ENCODE peak calls at places on chromosomes 5 and 9, in six cellular contexts. One of them, this sample, is unnamed.
A peak's percentile ranks its signal among the peaks of the same experiment; 100 is the strongest.

GRCh38 chr9:126534431-126535186 is 79.1 kb upstream of the LMX1B start:
- DNase-seq in MM.1S: no peak
- DNase-seq in OCI-LY7: no peak
- DNase-seq in GM23248: no peak
- DNase-seq in PC-3: no peak
- DNase-seq in HCT116: no peak
- DNase-seq in this sample: no peak

GRCh38 chr5:177317959-177318377 is 6.3 kb upstream of the MXD3 start:
- DNase-seq in MM.1S: peak; percentile 77
- DNase-seq in OCI-LY7: peak; percentile 82
- DNase-seq in GM23248: peak; percentile 82
- DNase-seq in PC-3: peak; percentile 95
- DNase-seq in HCT116: peak; percentile 63
- DNase-seq in this sample: peak; percentile 86

GRCh38 chr5:31172881-31173280 is 20.6 kb upstream of the CDH6 start:
- DNase-seq in MM.1S: no peak
- DNase-seq in OCI-LY7: no peak
- DNase-seq in GM23248: peak; percentile 7
- DNase-seq in PC-3: no peak
- DNase-seq in HCT116: no peak
- DNase-seq in this sample: no peak

GRCh38 chr5:53322257-53322656 is 158.2 kb upstream of the FST start:
- DNase-seq in MM.1S: no peak
- DNase-seq in OCI-LY7: no peak
- DNase-seq in GM23248: no peak
- DNase-seq in PC-3: no peak
- DNase-seq in HCT116: no peak
- DNase-seq in this sample: no peak

GRCh38 chr5:73698011-73698410 is 72.0 kb downstream of the ARHGEF28 start:
- DNase-seq in MM.1S: no peak
- DNase-seq in OCI-LY7: no peak
- DNase-seq in GM23248: no peak
- DNase-seq in PC-3: no peak
- DNase-seq in HCT116: no peak
- DNase-seq in this sample: no peak

GRCh38 chr5:62475072-62475471 is 62.5 kb downstream of the IPO11 start:
- DNase-seq in MM.1S: no peak
- DNase-seq in OCI-LY7: no peak
- DNase-seq in GM23248: peak; percentile 91
- DNase-seq in PC-3: peak; percentile 79
- DNase-seq in HCT116: peak; percentile 29
- DNase-seq in this sample: no peak

GRCh38 chr5:473344-474192 is 30.6 kb downstream of the EXOC3 start:
- DNase-seq in MM.1S: no peak
- DNase-seq in OCI-LY7: no peak
- DNase-seq in GM23248: peak; percentile 67
- DNase-seq in PC-3: peak; percentile 40
- DNase-seq in HCT116: no peak
- DNase-seq in this sample: peak; percentile 69

GRCh38 chr9:86945868-86946711 is 1.2 kb downstream of the GAS1 start:
- DNase-seq in MM.1S: peak; percentile 76
- DNase-seq in OCI-LY7: peak; percentile 6
- DNase-seq in GM23248: peak; percentile 93
- DNase-seq in PC-3: peak; percentile 30
- DNase-seq in HCT116: no peak
- DNase-seq in this sample: peak; percentile 82

GRCh38 chr5:154038241-154038603 is 488 bp downstream of the FAM114A2 start:
- DNase-seq in MM.1S: peak; percentile 57
- DNase-seq in OCI-LY7: peak; percentile 76
- DNase-seq in GM23248: peak; percentile 56
- DNase-seq in PC-3: peak; percentile 24
- DNase-seq in HCT116: peak; percentile 3
- DNase-seq in this sample: peak; percentile 43

GRCh38 chr5:127070243-127070642 is 3.1 kb downstream of the C5orf63 start:
- DNase-seq in MM.1S: no peak
- DNase-seq in OCI-LY7: no peak
- DNase-seq in GM23248: no peak
- DNase-seq in PC-3: no peak
- DNase-seq in HCT116: no peak
- DNase-seq in this sample: no peak

GRCh38 chr9:86503926-86504325 is 149.7 kb upstream of the TUT7 start:
- DNase-seq in MM.1S: no peak
- DNase-seq in OCI-LY7: no peak
- DNase-seq in GM23248: no peak
- DNase-seq in PC-3: no peak
- DNase-seq in HCT116: no peak
- DNase-seq in this sample: no peak

GRCh38 chr5:97534166-97534565 is 351.1 kb upstream of the RIOK2 start:
- DNase-seq in MM.1S: peak; percentile 43
- DNase-seq in OCI-LY7: peak; percentile 31
- DNase-seq in GM23248: peak; percentile 87
- DNase-seq in PC-3: peak; percentile 88
- DNase-seq in HCT116: peak; percentile 51
- DNase-seq in this sample: peak; percentile 63

GRCh38 chr5:176737746-176738699 is 72.3 kb upstream of the UNC5A start:
- DNase-seq in MM.1S: no peak
- DNase-seq in OCI-LY7: no peak
- DNase-seq in GM23248: no peak
- DNase-seq in PC-3: no peak
- DNase-seq in HCT116: no peak
- DNase-seq in this sample: no peak

GRCh38 chr9:123834907-123835562 is 94.9 kb downstream of the DENND1A start:
- DNase-seq in MM.1S: peak; percentile 62
- DNase-seq in OCI-LY7: peak; percentile 32
- DNase-seq in GM23248: peak; percentile 45
- DNase-seq in PC-3: no peak
- DNase-seq in HCT116: no peak
- DNase-seq in this sample: no peak

GRCh38 chr9:129023036-129023907 is 4.9 kb downstream of the SH3GLB2 start:
- DNase-seq in MM.1S: no peak
- DNase-seq in OCI-LY7: no peak
- DNase-seq in GM23248: peak; percentile 85
- DNase-seq in PC-3: no peak
- DNase-seq in HCT116: no peak
- DNase-seq in this sample: peak; percentile 45

GRCh38 chr9:79621916-79622575 is 50.3 kb downstream of the TLE4 start:
- DNase-seq in MM.1S: no peak
- DNase-seq in OCI-LY7: no peak
- DNase-seq in GM23248: no peak
- DNase-seq in PC-3: no peak
- DNase-seq in HCT116: no peak
- DNase-seq in this sample: no peak

DNA sequence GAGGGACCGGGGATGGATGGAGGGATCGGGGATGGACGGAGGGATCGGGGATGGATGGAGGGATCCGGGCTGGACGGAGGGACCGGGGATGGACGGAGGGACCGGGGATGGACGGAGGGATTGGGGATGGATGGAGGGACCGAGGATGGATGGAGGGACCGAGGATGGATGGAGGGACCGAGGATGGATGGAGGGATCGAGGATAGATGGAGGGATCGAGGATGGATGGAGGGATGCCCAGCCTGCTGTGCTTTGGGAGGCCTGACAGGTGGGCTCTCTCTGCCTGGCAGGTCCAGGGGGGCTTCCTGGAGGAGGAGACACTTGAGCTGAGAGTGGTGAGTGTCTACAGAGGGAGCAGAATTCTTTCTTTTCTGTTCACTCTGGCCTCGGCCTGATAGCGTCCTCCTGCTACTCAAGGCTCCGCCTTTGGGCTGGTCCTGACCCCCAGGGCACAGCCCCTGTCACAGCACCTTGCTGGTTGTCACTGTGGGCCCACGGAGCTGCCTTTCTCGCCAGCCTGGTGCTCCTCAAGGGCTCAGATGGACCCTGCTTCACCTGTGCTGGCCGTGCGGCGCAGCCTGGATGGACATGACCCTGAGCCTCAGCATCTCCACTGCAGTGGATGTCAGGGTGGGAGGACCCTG is 42.2 kb upstream of the RNF130 start:
- DNase-seq in MM.1S: no peak
- DNase-seq in OCI-LY7: no peak
- DNase-seq in GM23248: no peak
- DNase-seq in PC-3: no peak
- DNase-seq in HCT116: no peak
- DNase-seq in this sample: no peak
- H3K9me2 ChIP-seq in MM.1S: no peaks in the 10 kb centered on the region
- H3K9me2 ChIP-seq in OCI-LY7: no peaks in the 10 kb centered on the region
- H3K9me2 ChIP-seq in GM23248: no peaks in the 10 kb centered on the region
- H3K9me2 ChIP-seq in PC-3: no peaks in the 10 kb centered on the region
- H3K9me2 ChIP-seq in HCT116: no peaks in the 10 kb centered on the region
- H3K9me2 ChIP-seq in this sample: no peaks in the 10 kb centered on the region

GRCh38 chr5:180618830-180619562 is 27.7 kb upstream of the SCGB3A1 start:
- DNase-seq in MM.1S: no peak
- DNase-seq in OCI-LY7: no peak
- DNase-seq in GM23248: peak; percentile 64
- DNase-seq in PC-3: no peak
- DNase-seq in HCT116: no peak
- DNase-seq in this sample: peak; percentile 71
- H2AFZ ChIP-seq in MM.1S: no peak overlapping the region
- H2AFZ ChIP-seq in OCI-LY7: no peak overlapping the region
- H2AFZ ChIP-seq in GM23248: peak overlapping the region; percentile 62
- H2AFZ ChIP-seq in PC-3: no peak overlapping the region
- H2AFZ ChIP-seq in HCT116: no peak overlapping the region
- H2AFZ ChIP-seq in this sample: peak overlapping the region; percentile 68

GRCh38 chr5:55223988-55224240 is 3.2 kb downstream of the MCIDAS start:
- DNase-seq in MM.1S: no peak
- DNase-seq in OCI-LY7: no peak
- DNase-seq in GM23248: no peak
- DNase-seq in PC-3: no peak
- DNase-seq in HCT116: no peak
- DNase-seq in this sample: no peak
- TF ChIP-seq EZH2phosphoT487 in MM.1S: no peak
- TF ChIP-seq EZH2phosphoT487 in OCI-LY7: no peak
- TF ChIP-seq EZH2phosphoT487 in GM23248: no peak
- TF ChIP-seq EZH2phosphoT487 in PC-3: no peak
- TF ChIP-seq EZH2phosphoT487 in HCT116: no peak
- TF ChIP-seq EZH2phosphoT487 in this sample: no peak

GRCh38 chr9:82890865-82891264 is 172.1 kb downstream of the RASEF start:
- DNase-seq in MM.1S: no peak
- DNase-seq in OCI-LY7: no peak
- DNase-seq in GM23248: no peak
- DNase-seq in PC-3: no peak
- DNase-seq in HCT116: no peak
- DNase-seq in this sample: no peak

GRCh38 chr9:82890401-82890800 is 172.5 kb downstream of the RASEF start:
- DNase-seq in MM.1S: no peak
- DNase-seq in OCI-LY7: no peak
- DNase-seq in GM23248: no peak
- DNase-seq in PC-3: no peak
- DNase-seq in HCT116: no peak
- DNase-seq in this sample: no peak

GRCh38 chr9:82891321-82891720 is 171.6 kb downstream of the RASEF start:
- DNase-seq in MM.1S: no peak
- DNase-seq in OCI-LY7: no peak
- DNase-seq in GM23248: no peak
- DNase-seq in PC-3: no peak
- DNase-seq in HCT116: no peak
- DNase-seq in this sample: no peak

GRCh38 chr9:82893549-82893948 is 169.4 kb downstream of the RASEF start:
- DNase-seq in MM.1S: no peak
- DNase-seq in OCI-LY7: no peak
- DNase-seq in GM23248: no peak
- DNase-seq in PC-3: no peak
- DNase-seq in HCT116: no peak
- DNase-seq in this sample: no peak
- H3K9me2 ChIP-seq in MM.1S: no peaks in the 10 kb centered on the region
- H3K9me2 ChIP-seq in OCI-LY7: no peaks in the 10 kb centered on the region
- H3K9me2 ChIP-seq in GM23248: no peaks in the 10 kb centered on the region
- H3K9me2 ChIP-seq in PC-3: no peaks in the 10 kb centered on the region
- H3K9me2 ChIP-seq in HCT116: no peaks in the 10 kb centered on the region
- H3K9me2 ChIP-seq in this sample: no peaks in the 10 kb centered on the region

DNA sequence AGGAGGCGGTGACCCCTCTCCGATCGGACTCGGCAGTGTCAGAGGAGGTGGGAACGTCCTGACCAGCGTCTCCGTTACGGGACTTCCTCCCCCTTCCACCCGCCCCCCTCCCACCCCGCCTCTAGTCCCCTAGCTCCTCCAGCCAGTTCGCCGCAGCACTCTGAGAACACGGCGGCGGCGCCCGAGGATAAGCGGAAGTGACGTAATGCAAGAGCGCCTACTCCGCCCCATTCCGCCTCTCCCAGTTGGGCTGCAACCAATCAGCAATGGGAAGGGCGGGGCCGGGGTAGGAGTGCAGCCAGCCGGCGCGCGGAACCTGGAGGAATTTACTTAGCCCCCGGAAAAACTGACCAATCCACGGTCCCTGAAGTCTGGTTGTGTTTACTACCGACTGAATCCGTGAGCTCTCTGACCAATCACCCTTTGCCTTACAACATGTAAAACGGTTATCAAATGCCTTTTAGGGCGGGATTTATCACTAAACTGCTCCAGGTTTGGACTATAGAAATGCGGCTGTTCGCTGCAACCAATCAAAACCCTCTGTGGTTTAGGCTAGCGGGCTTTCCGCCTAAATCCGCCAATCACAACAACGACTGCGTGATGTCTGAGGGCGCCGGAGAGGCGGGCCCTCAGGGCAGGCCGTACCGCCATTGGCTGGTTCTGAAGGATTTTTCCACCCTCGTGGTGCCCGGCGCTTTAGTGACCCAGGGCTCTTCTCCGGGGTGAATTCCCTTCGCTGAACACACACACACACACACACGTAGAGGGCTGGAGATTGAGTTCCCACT is at the start of gene ZBTB5:
- DNase-seq in MM.1S: peak; percentile 99
- DNase-seq in OCI-LY7: peak; percentile 100
- DNase-seq in GM23248: peak; percentile 100
- DNase-seq in PC-3: peak; percentile 98
- DNase-seq in HCT116: peak; percentile 99
- DNase-seq in this sample: peak; percentile 100
- H2AFZ ChIP-seq in MM.1S: peak within 1 kb of the TSS; percentile 99
- H2AFZ ChIP-seq in OCI-LY7: peak within 1 kb of the TSS; percentile 89
- H2AFZ ChIP-seq in GM23248: peak within 1 kb of the TSS; percentile 96
- H2AFZ ChIP-seq in PC-3: peak within 1 kb of the TSS; percentile 90
- H2AFZ ChIP-seq in HCT116: no peak within 1 kb of the TSS
- H2AFZ ChIP-seq in this sample: peak within 1 kb of the TSS; percentile 95

GRCh38 chr9:101387871-101388506 is 3.2 kb upstream of the BAAT start:
- DNase-seq in MM.1S: peak; percentile 50
- DNase-seq in OCI-LY7: peak; percentile 54
- DNase-seq in GM23248: peak; percentile 75
- DNase-seq in PC-3: peak; percentile 51
- DNase-seq in HCT116: peak; percentile 58
- DNase-seq in this sample: peak; percentile 74
- TF ChIP-seq EZH2phosphoT487 in MM.1S: no peak
- TF ChIP-seq EZH2phosphoT487 in OCI-LY7: no peak
- TF ChIP-seq EZH2phosphoT487 in GM23248: no peak
- TF ChIP-seq EZH2phosphoT487 in PC-3: no peak
- TF ChIP-seq EZH2phosphoT487 in HCT116: no peak
- TF ChIP-seq EZH2phosphoT487 in this sample: no peak

GRCh38 chr5:116914869-116915504 is 340.4 kb upstream of the SEMA6A start:
- DNase-seq in MM.1S: no peak
- DNase-seq in OCI-LY7: no peak
- DNase-seq in GM23248: no peak
- DNase-seq in PC-3: no peak
- DNase-seq in HCT116: no peak
- DNase-seq in this sample: no peak
- H3K9me2 ChIP-seq in MM.1S: no peaks in the 10 kb centered on the region
- H3K9me2 ChIP-seq in OCI-LY7: no peaks in the 10 kb centered on the region
- H3K9me2 ChIP-seq in GM23248: no peaks in the 10 kb centered on the region
- H3K9me2 ChIP-seq in PC-3: no peaks in the 10 kb centered on the region
- H3K9me2 ChIP-seq in HCT116: no peaks in the 10 kb centered on the region
- H3K9me2 ChIP-seq in this sample: no peaks in the 10 kb centered on the region

This sample was measured in hepatocyte.